ENCODE peak calls at places on chromosomes 16 and 17, in five cellular contexts. B, P, M, O and X are unnamed samples.

GRCh38 chr17:16363749-16364536 is 10.7 kb upstream of the CENPV start:
- DNase-seq in O (peak; percentile 61), B (peak; percentile 88), M (peak; percentile 66), P (peak; percentile 72), X (no peak)

GRCh38 chr16:54191163-54191562 is 95.4 kb downstream of the IRX3 start:
- DNase-seq in B (no peak), O (no peak), M (no peak), P (no peak), X (no peak)

GRCh38 chr16:66936462-66936861 is 1.1 kb downstream of the CES2 start:
- DNase-seq in P (no peak), M (no peak), O (no peak), B (no peak), X (no peak)

GRCh38 chr16:5396880-5397279 is 299.3 kb upstream of the EEF2KMT start:
- DNase-seq in P (no peak), O (no peak), M (no peak), B (no peak), X (no peak)

GRCh38 chr17:50148226-50149098 is 2.0 kb downstream of the PPP1R9B start:
- DNase-seq in B (no peak), O (peak; percentile 81), P (no peak), M (peak; percentile 51), X (peak; percentile 88)

GRCh38 chr17:79612468-79613194 is 1.8 kb upstream of the RBFOX3 start:
- DNase-seq in O (no peak), P (peak; percentile 63), M (peak; percentile 46), B (peak; percentile 97), X (peak; percentile 79)

GRCh38 chr16:89270666-89271345 is 53.3 kb downstream of the ZNF778 start:
- DNase-seq in O (no peak), B (no peak), M (no peak), P (no peak), X (no peak)

GRCh38 chr17:81295678-81296381 is 723 bp upstream of the SLC38A10 start:
- DNase-seq in O (no peak), M (peak; percentile 53), P (peak; percentile 80), B (no peak), X (peak; percentile 95)

GRCh38 chr16:73095142-73095791 is 47.3 kb upstream of the ZFHX3 start:
- DNase-seq in P (no peak), M (no peak), B (no peak), O (no peak), X (no peak)

GRCh38 chr17:32497431-32498205 is 10.8 kb downstream of the CDK5R1 start:
- DNase-seq in P (no peak), B (no peak), O (no peak), M (no peak), X (peak; percentile 51)

GRCh38 chr17:71378036-71378435 is 742.8 kb upstream of the SOX9 start:
- DNase-seq in B (no peak), M (no peak), P (no peak), O (no peak), X (no peak)

GRCh38 chr17:16352303-16352837 is 899 bp downstream of the CENPV start:
- DNase-seq in B (peak; percentile 67), P (no peak), O (no peak), M (peak; percentile 78), X (peak; percentile 4)

GRCh38 chr17:80469667-80470066 is 6.7 kb downstream of the NPTX1 start:
- DNase-seq in B (no peak), P (no peak), O (no peak), M (no peak), X (no peak)

GRCh38 chr16:22625948-22626347 is 115.3 kb downstream of the NPIPB5 start:
- DNase-seq in B (no peak), P (no peak), M (no peak), O (no peak), X (no peak)

GRCh38 chr16:17404903-17405691 is 65.7 kb downstream of the XYLT1 start:
- DNase-seq in O (no peak), B (no peak), M (no peak), P (no peak), X (no peak)

GRCh38 chr17:2853111-2853721 is 57.0 kb downstream of the RAP1GAP2 start:
- DNase-seq in O (no peak), M (no peak), B (peak; percentile 76), P (no peak), X (peak; percentile 57)

GRCh38 chr17:80517641-80518040 is 27.0 kb upstream of the RPTOR start:
- DNase-seq in M (no peak), O (no peak), P (no peak), B (no peak), X (no peak)

GRCh38 chr16:87860553-87861299 is 8.6 kb downstream of the SLC7A5 start:
- DNase-seq in P (no peak), B (no peak), O (no peak), M (peak; percentile 84), X (peak; percentile 49)

GRCh38 chr16:79864032-79864780 is 263.7 kb upstream of the MAF start:
- DNase-seq in M (no peak), P (no peak), O (no peak), B (no peak), X (no peak)

GRCh38 chr17:376936-377863 is 24.6 kb upstream of the RPH3AL start:
- DNase-seq in O (no peak), P (no peak), B (no peak), M (no peak), X (no peak)

GRCh38 chr16:19245326-19245925 is 40.1 kb upstream of the CLEC19A start:
- DNase-seq in M (no peak), B (no peak), O (no peak), P (no peak), X (no peak)

GRCh38 chr17:45874148-45874547 is 20.2 kb upstream of the MAPT start:
- DNase-seq in M (no peak), P (no peak), B (no peak), O (no peak), X (no peak)

GRCh38 chr17:30332057-30332542 is 1.8 kb downstream of the TMIGD1 start:
- DNase-seq in O (peak; percentile 72), P (no peak), M (peak; percentile 88), B (no peak), X (no peak)

GRCh38 chr16:8686031-8686621 is 11.7 kb downstream of the ABAT start:
- DNase-seq in B (no peak), P (no peak), M (no peak), O (no peak), X (peak; percentile 85)

GRCh38 chr16:11183035-11183812 is 72.8 kb downstream of the SOCS1 start:
- DNase-seq in O (peak; percentile 81), M (no peak), B (peak; percentile 64), P (no peak), X (no peak)

GRCh38 chr17:79695293-79696158 is 35.2 kb upstream of the ENPP7 start:
- DNase-seq in B (no peak), O (no peak), P (no peak), M (no peak), X (no peak)

GRCh38 chr17:79927136-79927661 is 88.0 kb upstream of the CBX4 start:
- DNase-seq in B (no peak), M (peak; percentile 66), O (no peak), P (no peak), X (no peak)

GRCh38 chr17:2259769-2260536 is 43.6 kb downstream of the SMG6 start:
- DNase-seq in M (no peak), O (peak; percentile 85), B (no peak), P (no peak), X (no peak)

DNA sequence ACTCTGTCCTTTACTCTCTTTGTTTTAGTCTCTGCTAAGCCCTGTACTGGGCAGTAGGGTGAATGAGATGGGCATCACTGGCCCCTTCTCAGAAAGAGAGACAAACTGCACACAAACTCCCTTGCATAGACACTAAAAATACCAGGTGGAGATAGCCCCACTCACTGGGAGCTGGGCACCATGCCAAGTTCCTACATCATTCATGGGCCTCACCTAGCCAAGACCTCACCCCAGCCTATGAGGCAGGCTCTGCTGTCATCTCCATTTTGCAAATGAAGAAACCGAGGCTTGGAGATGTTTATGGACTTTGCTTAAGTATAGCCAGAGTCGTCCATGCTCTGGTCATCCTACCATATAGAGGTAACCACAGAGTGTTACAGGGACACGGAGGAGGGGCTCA is 499.8 kb upstream of the CDH11 start:
- DNase-seq in O (no peak), M (no peak), B (no peak), P (no peak), X (no peak)
- TF ChIP-seq JUND in O (no peak), M (no peak), B (no peak), P (no peak), X (no peak)

GRCh38 chr17:63848834-63849689 is 6.6 kb upstream of the SMARCD2 start:
- DNase-seq in M (peak; percentile 71), O (peak; percentile 72), P (peak; percentile 99), B (peak; percentile 100), X (no peak)
- TF ChIP-seq JUND in M (no peak), O (peak; percentile 97), P (no peak), B (peak; percentile 97), X (no peak)

GRCh38 chr16:84821179-84821578 is 1.4 kb downstream of the CRISPLD2 start:
- DNase-seq in B (no peak), P (no peak), M (no peak), O (no peak), X (no peak)

GRCh38 chr16:84823484-84823883 is 3.7 kb downstream of the CRISPLD2 start:
- DNase-seq in B (no peak), M (no peak), P (no peak), O (no peak), X (no peak)

GRCh38 chr16:84823926-84824325 is 4.1 kb downstream of the CRISPLD2 start:
- DNase-seq in P (no peak), M (no peak), B (no peak), O (no peak), X (no peak)

GRCh38 chr16:84821728-84822676 is 2.2 kb downstream of the CRISPLD2 start:
- DNase-seq in P (no peak), B (no peak), O (no peak), M (no peak), X (no peak)

DNA sequence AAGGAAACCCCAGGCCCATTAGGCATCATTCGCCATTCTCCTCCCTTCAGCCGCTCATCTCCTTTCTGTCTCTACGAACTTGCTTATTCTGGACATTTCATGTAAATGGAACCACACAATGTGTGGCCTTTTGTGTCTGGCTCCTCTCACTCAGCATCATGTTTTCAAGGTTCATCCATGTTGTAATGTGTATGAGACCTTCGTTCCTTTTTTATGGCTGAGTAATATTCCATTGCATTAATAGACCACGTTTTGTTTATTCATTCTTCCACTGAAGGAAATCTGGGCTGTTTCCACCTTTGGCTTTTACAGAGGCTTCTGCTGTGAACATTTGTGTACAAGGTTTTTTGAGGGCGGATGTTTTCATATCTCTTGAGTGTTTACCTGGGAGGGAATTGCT is 3.2 kb downstream of the CRISPLD2 start:
- DNase-seq in M (no peak), O (no peak), B (no peak), P (no peak), X (no peak)
- TF ChIP-seq JUND in M (no peak), O (no peak), B (no peak), P (no peak), X (no peak)

GRCh38 chr17:75875182-75875939 is 3.0 kb downstream of the TRIM47 start:
- DNase-seq in M (no peak), O (no peak), B (no peak), P (no peak), X (no peak)
- TF ChIP-seq JUND in M (no peak), O (no peak), B (no peak), P (no peak), X (no peak)